ENCODE peak calls at places on chromosomes 4 and X, in six cellular contexts. K is activated CD4-positive, alpha-beta T cell treated with anti-CD3 and anti-CD28 coated beads for 36 hours; E is heart left ventricle; I is activated T-cell treated with anti-CD3 and anti-CD28 coated beads, Interleukin-2, amount 50 U/mL, for 72 hours; C is RWPE2; T is activated CD8-positive, alpha-beta T cell treated with anti-CD3 and anti-CD28 coated beads for 36 hours. B is an unnamed sample.

GRCh38 chrX:84170931-84171330 is 17.1 kb downstream of the RPS6KA6 start:
- ATAC-seq in K (no peak), E (no peak), I (no peak), C (no peak), T (no peak), B (no peak)

GRCh38 chr4:150342945-150343344 is 239.0 kb upstream of the MAB21L2 start:
- ATAC-seq in K (no peak), E (peak; percentile 95), I (no peak), C (no peak), T (no peak), B (no peak)

GRCh38 chr4:76783836-76784235 is 114.1 kb downstream of the SOWAHB start:
- ATAC-seq in K (no peak), E (no peak), I (no peak), C (no peak), T (no peak), B (no peak)

GRCh38 chr4:183106839-183107238 is 7.8 kb downstream of the WWC2 start:
- ATAC-seq in K (no peak), E (no peak), I (no peak), C (peak; percentile 33), T (no peak), B (no peak)

GRCh38 chr4:159855731-159856130 is 752.9 kb downstream of the RAPGEF2 start:
- ATAC-seq in K (no peak), E (no peak), I (no peak), C (no peak), T (no peak), B (no peak)

GRCh38 chrX:120468071-120468470 is 1.0 kb downstream of the LAMP2 start:
- ATAC-seq in K (no peak), E (no peak), I (no peak), C (no peak), T (no peak), B (no peak)

GRCh38 chr4:168879178-168879577 is 130.9 kb downstream of the CBR4 start:
- ATAC-seq in K (peak; percentile 45), E (no peak), I (peak; percentile 27), C (no peak), T (no peak), B (no peak)

GRCh38 chr4:102725229-102725628 is 35.5 kb downstream of the MANBA start:
- ATAC-seq in K (no peak), E (no peak), I (no peak), C (no peak), T (no peak), B (no peak)

GRCh38 chrX:106898462-106898861 is 4.7 kb downstream of the RIPPLY1 start:
- ATAC-seq in K (peak; percentile 55), E (no peak), I (peak; percentile 67), C (peak; percentile 45), T (peak; percentile 53), B (no peak)

GRCh38 chr4:87745058-87745842 is 54.1 kb upstream of the IBSP start:
- ATAC-seq in K (no peak), E (no peak), I (no peak), C (no peak), T (no peak), B (no peak)

GRCh38 chr4:129545599-129546278 is 449.8 kb downstream of the C4orf33 start:
- ATAC-seq in K (no peak), E (peak; percentile 98), I (no peak), C (peak; percentile 90), T (no peak), B (no peak)

GRCh38 chr4:38152721-38153412 is 192.7 kb downstream of the PTTG2 start:
- ATAC-seq in K (no peak), E (no peak), I (no peak), C (no peak), T (no peak), B (no peak)

GRCh38 chr4:179586460-179586859 is 2144.2 kb upstream of the AGA start:
- ATAC-seq in K (no peak), E (no peak), I (no peak), C (peak; percentile 49), T (no peak), B (no peak)

GRCh38 chr4:56742080-56742871 is 61.2 kb upstream of the HOPX start:
- ATAC-seq in K (no peak), E (no peak), I (no peak), C (peak; percentile 44), T (no peak), B (no peak)

GRCh38 chr4:679571-680083 is 5.3 kb downstream of the MYL5 start:
- ATAC-seq in K (no peak), E (no peak), I (no peak), C (no peak), T (no peak), B (no peak)

GRCh38 chrX:76987381-76987780 is 459.8 kb upstream of the FGF16 start:
- ATAC-seq in K (no peak), E (no peak), I (no peak), C (no peak), T (no peak), B (no peak)

GRCh38 chrX:13059269-13059668 is 14.8 kb upstream of the FAM9C start:
- ATAC-seq in K (no peak), E (no peak), I (no peak), C (no peak), T (no peak), B (no peak)

GRCh38 chr4:140947507-140947906 is 185.8 kb downstream of the RNF150 start:
- ATAC-seq in K (no peak), E (peak; percentile 62), I (no peak), C (no peak), T (no peak), B (no peak)

GRCh38 chr4:127143460-127144190 is 489.1 kb upstream of the INTU start:
- ATAC-seq in K (no peak), E (no peak), I (no peak), C (peak; percentile 38), T (no peak), B (no peak)

GRCh38 chr4:106266201-106266600 is 49.8 kb downstream of the TBCK start:
- ATAC-seq in K (no peak), E (no peak), I (peak; percentile 35), C (peak; percentile 48), T (no peak), B (no peak)

GRCh38 chrX:140572724-140573123 is 67.9 kb upstream of the SOX3 start:
- ATAC-seq in K (peak; percentile 44), E (no peak), I (no peak), C (peak; percentile 53), T (no peak), B (no peak)

GRCh38 chr4:14842964-14843630 is 159.2 kb upstream of the CPEB2 start:
- ATAC-seq in K (peak; percentile 92), E (no peak), I (peak; percentile 85), C (no peak), T (no peak), B (no peak)

GRCh38 chr4:142272452-142272851 is 573.6 kb downstream of the INPP4B start:
- ATAC-seq in K (peak; percentile 30), E (no peak), I (no peak), C (no peak), T (no peak), B (peak; percentile 74)

GRCh38 chr4:7402526-7402925 is 32.2 kb downstream of the PSAPL1 start:
- ATAC-seq in K (no peak), E (no peak), I (no peak), C (peak; percentile 86), T (no peak), B (no peak)

GRCh38 chrX:71103110-71103983 is 3.2 kb downstream of the CXorf65 start:
- ATAC-seq in K (peak; percentile 43), E (peak; percentile 52), I (peak; percentile 36), C (no peak), T (peak; percentile 50), B (peak; percentile 29)

GRCh38 chr4:70895846-70896435 is 6.2 kb upstream of the MOB1B start:
- ATAC-seq in K (no peak), E (peak; percentile 53), I (no peak), C (no peak), T (no peak), B (no peak)

GRCh38 chrX:73943572-73943899 is 360.4 kb upstream of the ZCCHC13 start:
- ATAC-seq in K (no peak), E (no peak), I (no peak), C (no peak), T (no peak), B (no peak)